ENCODE peak calls at places on chromosomes 5 and 9, in nine cellular contexts. Z, M, T, L, C, Y, Q, F and I are unnamed samples.

GRCh38 chr9:123507992-123508391 is 152.0 kb downstream of the CRB2 start:
- DNase-seq in Z (no peak), M (no peak), T (no peak), L (no peak), C (no peak), Y (no peak), Q (no peak), F (peak; percentile 29), I (no peak)

GRCh38 chr5:139388198-139388821 is 1.4 kb downstream of the MZB1 start:
- DNase-seq in Z (no peak), M (no peak), T (no peak), L (no peak), C (no peak), Y (no peak), Q (peak; percentile 63), F (no peak), I (no peak)

GRCh38 chr9:129333961-129334743 is 156.1 kb upstream of the IER5L start:
- DNase-seq in Z (no peak), M (no peak), T (no peak), L (no peak), C (peak; percentile 67), Y (peak; percentile 77), Q (peak; percentile 97), F (peak; percentile 98), I (peak; percentile 96)

GRCh38 chr5:2018390-2018724 is 135.6 kb upstream of the IRX4 start:
- DNase-seq in Z (no peak), M (no peak), T (no peak), L (no peak), C (no peak), Y (no peak), Q (no peak), F (no peak), I (no peak)

GRCh38 chr5:38039091-38039490 is 199.2 kb upstream of the GDNF start:
- DNase-seq in Z (no peak), M (no peak), T (no peak), L (no peak), C (no peak), Y (no peak), Q (no peak), F (no peak), I (no peak)

GRCh38 chr9:81080900-81081299 is 608.4 kb downstream of the TLE1 start:
- DNase-seq in Z (no peak), M (no peak), T (no peak), L (no peak), C (no peak), Y (no peak), Q (no peak), F (no peak), I (no peak)

GRCh38 chr5:177369913-177370487 is 12.3 kb downstream of the RGS14 start:
- DNase-seq in Z (no peak), M (no peak), T (no peak), L (no peak), C (no peak), Y (no peak), Q (no peak), F (no peak), I (no peak)

GRCh38 chr5:158234323-158235158 is 375.6 kb upstream of the CLINT1 start:
- DNase-seq in Z (no peak), M (no peak), T (no peak), L (no peak), C (peak; percentile 34), Y (no peak), Q (no peak), F (no peak), I (no peak)

GRCh38 chr5:139306197-139306596 is 12.7 kb downstream of the MATR3 start:
- DNase-seq in Z (no peak), M (no peak), T (no peak), L (no peak), C (no peak), Y (no peak), Q (no peak), F (no peak), I (no peak)